ENCODE peak calls at places on chromosomes 4 and X, in four cellular contexts. K, C, U and N are unnamed samples.

GRCh38 chr4:48467891-48468290 is 15.3 kb upstream of the SLC10A4 start:
- DNase-seq in U (no peak), K (no peak), C (no peak), N (no peak)

GRCh38 chrX:132071260-132071659 is 48.2 kb downstream of the STK26 start:
- DNase-seq in K (no peak), C (no peak), U (no peak), N (peak)

GRCh38 chrX:44223150-44223549 is 120.3 kb downstream of the EFHC2 start:
- DNase-seq in U (no peak), C (no peak), K (no peak), N (no peak)

GRCh38 chrX:7330971-7331746 is 183.2 kb upstream of the PUDP start:
- DNase-seq in K (no peak), U (no peak), C (no peak), N (no peak)

GRCh38 chr4:170089743-170090666 is at the start of gene AADAT:
- DNase-seq in U (no peak), K (peak), C (peak), N (peak)

GRCh38 chr4:168432419-168433146 is 47.7 kb downstream of the DDX60L start:
- DNase-seq in U (no peak), K (no peak), C (no peak), N (no peak)

GRCh38 chr4:161393614-161394013 is 770.2 kb downstream of the FSTL5 start:
- DNase-seq in U (no peak), C (no peak), K (no peak), N (no peak)

GRCh38 chr4:142523111-142523510 is 323.0 kb downstream of the INPP4B start:
- DNase-seq in C (no peak), K (no peak), U (no peak), N (no peak)

GRCh38 chrX:72131317-72132294 is at the start of gene RTL5:
- DNase-seq in K (peak), C (peak), U (no peak), N (peak)

GRCh38 chr4:106090826-106091225 is 195.6 kb downstream of the NPNT start:
- DNase-seq in U (no peak), C (no peak), K (no peak), N (no peak)

GRCh38 chr4:38949416-38950051 is 81.9 kb downstream of the FAM114A1 start:
- DNase-seq in K (no peak), C (no peak), U (no peak), N (no peak)

GRCh38 chr4:186708554-186708953 is 15.1 kb downstream of the FAT1 start:
- DNase-seq in C (no peak), U (no peak), K (no peak), N (no peak)

GRCh38 chrX:138756234-138756633 is 44.7 kb upstream of the FGF13 start:
- DNase-seq in K (peak), U (no peak), C (peak), N (no peak)

GRCh38 chr4:5711479-5712184 is 631 bp downstream of the EVC start:
- DNase-seq in C (peak), K (peak), U (no peak), N (no peak)

GRCh38 chr4:53453385-53453784 is 75.9 kb downstream of the FIP1L1 start:
- DNase-seq in C (no peak), U (no peak), K (no peak), N (no peak)

GRCh38 chr4:121154103-121154515 is 10.0 kb downstream of the TNIP3 start:
- DNase-seq in C (no peak), K (no peak), U (peak), N (no peak)

GRCh38 chr4:151276787-151277557 is at the start of gene PRSS48:
- DNase-seq in K (peak), U (no peak), C (peak), N (peak)

GRCh38 chrX:148466292-148466691 is 34.1 kb upstream of the AFF2 start:
- DNase-seq in K (no peak), U (no peak), C (no peak), N (no peak)

GRCh38 chr4:186248643-186249042 is 17.3 kb upstream of the F11 start:
- DNase-seq in C (no peak), K (no peak), U (no peak), N (no peak)

GRCh38 chrX:46628406-46629371 is 55.1 kb downstream of the CHST7 start:
- DNase-seq in K (no peak), U (peak), C (no peak), N (no peak)

GRCh38 chrX:4588056-4588455 is 874.6 kb upstream of the PRKX start:
- DNase-seq in K (no peak), U (no peak), C (no peak), N (no peak)

GRCh38 chr4:179626687-179627086 is 2184.4 kb upstream of the AGA start:
- DNase-seq in C (peak), U (no peak), K (no peak), N (no peak)

GRCh38 chr4:179625391-179625790 is 2183.2 kb upstream of the AGA start:
- DNase-seq in C (no peak), U (no peak), K (no peak), N (no peak)

DNA sequence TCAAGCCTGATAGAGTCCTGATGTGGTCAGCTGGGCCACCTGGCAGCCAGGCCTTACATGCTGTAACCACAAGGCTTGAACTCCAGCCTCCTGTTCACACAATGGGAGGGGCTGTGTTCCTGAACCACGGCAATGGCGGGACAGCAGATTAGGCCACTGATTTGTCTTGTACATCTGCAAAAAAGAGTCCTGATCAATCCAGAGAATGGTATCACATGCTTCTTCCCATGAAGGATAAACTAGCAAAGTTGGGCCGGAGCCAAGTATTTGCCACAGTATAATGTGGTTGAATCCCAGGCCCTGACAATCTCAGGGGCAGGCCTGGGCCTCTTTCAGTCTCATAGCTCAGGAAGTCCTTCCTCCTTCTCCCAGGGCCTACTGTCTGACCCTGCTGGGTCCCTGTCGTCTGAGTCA is 2182.5 kb upstream of the AGA start:
- DNase-seq in U (no peak), K (peak), C (no peak), N (no peak)
- TF ChIP-seq NRF1 in U (no peak), K (no peak), C (no peak), N (no peak)

GRCh38 chrX:70030242-70030823 is 19.4 kb downstream of the AWAT2 start:
- DNase-seq in K (peak), U (no peak), C (peak), N (peak)
- TF ChIP-seq NRF1 in K (no peak), U (no peak), C (no peak), N (no peak)

GRCh38 chr4:8179771-8180170 is 19.3 kb upstream of the SH3TC1 start:
- DNase-seq in C (no peak), K (no peak), U (no peak), N (no peak)
- TF ChIP-seq NRF1 in C (no peak), K (no peak), U (no peak), N (no peak)

DNA sequence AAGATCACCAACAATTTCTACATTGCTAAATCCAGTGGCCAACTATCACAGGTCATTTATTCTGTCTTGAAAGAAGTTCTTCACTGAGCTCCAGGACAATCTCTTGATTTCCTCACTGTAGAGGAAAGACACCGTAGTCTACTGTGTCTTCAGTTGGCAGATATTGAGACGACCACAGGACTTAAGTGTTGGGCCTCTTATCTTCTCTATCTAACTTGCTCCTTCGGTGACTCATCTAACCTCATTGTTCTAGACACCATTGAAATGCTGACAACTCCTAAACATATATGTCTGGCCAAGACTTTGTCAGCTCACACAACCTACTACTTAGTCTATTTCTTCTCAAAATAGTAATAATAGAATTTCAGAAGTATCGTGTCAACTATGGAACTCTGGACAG is 425.8 kb downstream of the ARAP2 start:
- DNase-seq in C (no peak), K (no peak), U (no peak), N (no peak)
- TF ChIP-seq NRF1 in C (no peak), K (no peak), U (no peak), N (no peak)

DNA sequence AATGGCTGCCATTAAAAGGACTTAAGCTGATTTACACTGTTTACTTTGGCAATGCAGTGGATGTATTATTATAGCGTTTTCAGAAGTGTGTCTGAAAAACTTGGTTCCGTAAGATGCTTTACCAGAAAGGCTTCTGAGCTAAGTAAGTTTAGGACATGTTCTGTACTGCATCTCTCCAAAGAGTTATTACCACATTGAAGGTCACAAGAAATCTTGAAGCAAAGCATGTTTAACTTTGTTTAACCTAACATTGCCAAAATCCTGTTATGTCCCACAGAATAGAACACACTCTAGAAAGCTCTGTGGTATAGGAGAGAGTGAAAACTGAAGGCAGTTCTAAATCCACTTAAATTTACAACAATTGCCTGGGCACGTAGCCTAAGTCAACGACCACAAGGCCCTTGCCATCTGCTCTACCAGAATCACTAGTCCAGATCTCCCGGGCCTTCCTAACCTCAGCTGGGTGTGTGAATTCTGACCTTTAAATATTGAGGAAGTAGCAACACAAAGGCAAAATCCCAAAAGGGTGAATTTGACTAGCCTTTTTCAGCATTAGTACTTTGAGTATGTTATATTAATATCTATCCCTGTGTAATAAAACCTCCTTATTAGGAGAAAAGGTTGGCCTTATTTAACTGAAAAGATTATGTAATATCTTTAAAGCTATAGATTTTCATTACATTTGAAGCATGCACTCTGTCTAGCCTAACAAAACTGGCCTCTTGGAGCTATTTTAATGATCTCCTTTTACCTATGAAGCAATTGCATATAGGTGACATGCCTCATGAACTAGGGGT is 4.4 kb upstream of the MAML3 start:
- DNase-seq in K (no peak), C (no peak), U (no peak), N (peak)
- TF ChIP-seq NRF1 in K (no peak), C (no peak), U (no peak), N (no peak)

GRCh38 chr4:166128452-166128851 is 255.4 kb downstream of the TLL1 start:
- DNase-seq in K (no peak), U (no peak), C (no peak), N (no peak)
- TF ChIP-seq NRF1 in K (no peak), U (no peak), C (no peak), N (no peak)